ENCODE peak calls at places on chromosomes 16 and 17, in eight cellular contexts. U is A549; X is transverse colon; O is left ventricle myocardium inferior; B is effector memory CD4-positive, alpha-beta T cell; H is neural progenitor cell; Z is uterus; J is tibial artery. Q is an unnamed sample.

GRCh38 chr17:68456529-68457167 is 648 bp downstream of the WIPI1 start:
- DNase-seq in U (peak; percentile 62), X (peak; percentile 82), O (peak; percentile 82), B (no peak), H (peak; percentile 88), Z (peak; percentile 77), J (peak; percentile 94), Q (peak; percentile 89)

GRCh38 chr17:67518881-67519280 is 141.8 kb downstream of the PITPNC1 start:
- DNase-seq in U (no peak), X (no peak), O (no peak), B (no peak), H (no peak), Z (no peak), J (no peak), Q (no peak)

GRCh38 chr17:21345236-21345635 is 30.9 kb upstream of the KCNJ12 start:
- DNase-seq in U (no peak), X (no peak), O (no peak), B (no peak), H (no peak), Z (no peak), J (peak; percentile 62), Q (no peak)

GRCh38 chr17:70190959-70191805 is 21.9 kb downstream of the KCNJ2 start:
- DNase-seq in U (no peak), X (no peak), O (no peak), B (no peak), H (no peak), Z (no peak), J (no peak), Q (no peak)

GRCh38 chr16:76668207-76668725 is 391.1 kb downstream of the CNTNAP4 start:
- DNase-seq in U (no peak), X (no peak), O (no peak), B (no peak), H (peak; percentile 61), Z (no peak), J (no peak), Q (no peak)

GRCh38 chr17:28253663-28254062 is 65.3 kb upstream of the TMEM97 start:
- DNase-seq in U (no peak), X (no peak), O (no peak), B (no peak), H (no peak), Z (no peak), J (no peak), Q (no peak)

GRCh38 chr16:1645914-1646525 is 32.1 kb upstream of the JPT2 start:
- DNase-seq in U (peak; percentile 87), X (no peak), O (no peak), B (no peak), H (no peak), Z (no peak), J (no peak), Q (no peak)

GRCh38 chr17:83153681-83154310 is 74.4 kb downstream of the METRNL start:
- DNase-seq in U (no peak), X (no peak), O (no peak), B (no peak), H (no peak), Z (no peak), J (peak; percentile 69), Q (no peak)

GRCh38 chr16:12868169-12868568 is 33.2 kb upstream of the SHISA9 start:
- DNase-seq in U (no peak), X (no peak), O (no peak), B (no peak), H (no peak), Z (no peak), J (no peak), Q (no peak)

GRCh38 chr16:30927789-30928378 is 4.5 kb downstream of the FBXL19 start:
- DNase-seq in U (peak; percentile 47), X (peak; percentile 41), O (no peak), B (no peak), H (peak; percentile 81), Z (peak; percentile 58), J (no peak), Q (peak; percentile 47)

GRCh38 chr17:57406131-57406980 is 150.0 kb downstream of the MSI2 start:
- DNase-seq in U (no peak), X (no peak), O (no peak), B (no peak), H (peak; percentile 97), Z (no peak), J (no peak), Q (peak; percentile 76)

GRCh38 chr17:18219016-18219415 is 6.4 kb upstream of the LLGL1 start:
- DNase-seq in U (no peak), X (no peak), O (peak; percentile 49), B (no peak), H (no peak), Z (no peak), J (no peak), Q (peak; percentile 44)

GRCh38 chr17:80790021-80790765 is 201.4 kb upstream of the CHMP6 start:
- DNase-seq in U (no peak), X (no peak), O (no peak), B (no peak), H (no peak), Z (no peak), J (no peak), Q (no peak)

GRCh38 chr17:3761061-3761917 is 37.6 kb downstream of the HASPIN start:
- DNase-seq in U (no peak), X (no peak), O (no peak), B (no peak), H (no peak), Z (no peak), J (no peak), Q (no peak)

GRCh38 chr17:10151667-10152496 is 46.5 kb downstream of the GAS7 start:
- DNase-seq in U (no peak), X (peak; percentile 26), O (no peak), B (no peak), H (no peak), Z (no peak), J (peak; percentile 73), Q (no peak)

GRCh38 chr16:48353565-48354163 is 31.5 kb downstream of the SIAH1 start:
- DNase-seq in U (peak; percentile 81), X (peak; percentile 66), O (no peak), B (peak; percentile 42), H (peak; percentile 79), Z (peak; percentile 50), J (peak; percentile 78), Q (peak; percentile 50)

GRCh38 chr17:61247438-61247837 is 152.2 kb upstream of the TBX2 start:
- DNase-seq in U (no peak), X (no peak), O (no peak), B (no peak), H (no peak), Z (no peak), J (no peak), Q (no peak)
- H3K27ac ChIP-seq in U (no peak overlapping the region), X (no peak overlapping the region), O (peak overlapping the region; percentile 76), B (no peak overlapping the region), H (no peak overlapping the region), Z (no peak overlapping the region), J (peak overlapping the region; percentile 78), Q (peak overlapping the region; percentile 88)

GRCh38 chr17:8120520-8121443 is 2.5 kb upstream of the ALOXE3 start:
- DNase-seq in U (peak; percentile 78), X (peak; percentile 67), O (no peak), B (peak; percentile 44), H (peak; percentile 87), Z (peak; percentile 58), J (no peak), Q (peak; percentile 63)

GRCh38 chr17:8117980-8118768 is at the start of gene ALOXE3:
- DNase-seq in U (peak; percentile 86), X (peak; percentile 55), O (no peak), B (no peak), H (peak; percentile 59), Z (peak; percentile 71), J (no peak), Q (peak; percentile 43)

GRCh38 chr17:8121531-8122390 is 2.1 kb downstream of the HES7 start:
- DNase-seq in U (peak; percentile 78), X (peak; percentile 67), O (no peak), B (no peak), H (peak; percentile 96), Z (peak; percentile 62), J (no peak), Q (peak; percentile 59)

GRCh38 chr17:8118769-8119574 is 658 bp upstream of the ALOXE3 start:
- DNase-seq in U (peak; percentile 90), X (peak; percentile 91), O (peak; percentile 91), B (peak; percentile 73), H (peak; percentile 92), Z (peak; percentile 90), J (peak; percentile 92), Q (peak; percentile 87)

DNA sequence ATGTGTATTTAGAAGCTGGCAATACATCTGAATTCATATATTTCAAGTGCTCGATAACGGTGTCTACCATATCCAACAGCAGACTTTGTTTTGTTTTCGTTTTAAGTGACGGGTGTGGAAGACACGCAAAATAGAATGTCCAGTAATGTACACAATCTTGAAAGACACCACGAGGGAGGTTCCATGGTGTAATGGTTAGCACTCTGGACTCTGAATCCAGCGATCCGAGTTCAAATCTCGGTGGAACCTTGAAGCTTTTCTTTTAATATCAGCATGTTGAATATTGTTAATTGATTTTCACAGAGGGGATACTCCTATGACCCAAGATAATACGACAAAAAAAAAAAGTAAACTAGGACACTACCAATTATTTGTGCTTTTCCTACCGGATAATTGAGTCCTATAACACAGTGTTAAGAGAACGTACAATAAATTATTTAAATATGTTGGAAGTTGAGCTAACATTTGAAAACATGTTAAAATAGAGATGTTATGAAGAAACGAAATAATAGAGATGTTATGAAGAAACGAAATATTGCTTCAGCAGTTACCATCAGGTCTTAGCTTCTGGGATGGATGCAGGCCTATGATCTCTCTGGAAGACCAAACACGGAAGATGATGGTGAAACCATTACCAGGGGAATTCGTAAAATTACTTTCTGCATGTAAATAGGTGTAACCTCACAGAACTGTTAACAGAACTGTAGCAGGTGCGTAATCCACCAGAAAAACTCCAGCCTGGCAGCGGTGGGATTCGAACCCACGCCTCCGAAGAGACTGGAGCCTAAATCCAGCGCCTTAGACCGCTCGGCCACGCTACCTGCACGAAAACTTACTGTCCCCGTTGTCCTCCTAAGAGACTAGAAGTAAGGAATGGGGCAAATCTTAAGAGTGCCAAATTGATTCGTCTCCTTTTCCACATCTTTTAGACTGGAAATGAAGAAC is 1.5 kb upstream of the ALOXE3 start:
- DNase-seq in U (peak; percentile 89), X (peak; percentile 84), O (peak; percentile 75), B (peak; percentile 55), H (peak; percentile 92), Z (peak; percentile 82), J (peak; percentile 86), Q (peak; percentile 74)
- H3K4me1 ChIP-seq in U (peaks cover 21% of the 10 kb centered on the region), X (peaks cover 77% of the 10 kb centered on the region), O (peaks cover 68% of the 10 kb centered on the region), B (peaks cover 53% of the 10 kb centered on the region), H (peaks cover 6% of the 10 kb centered on the region), Z (no peaks in the 10 kb centered on the region), J (peaks cover 68% of the 10 kb centered on the region), Q (peaks cover 52% of the 10 kb centered on the region)

DNA sequence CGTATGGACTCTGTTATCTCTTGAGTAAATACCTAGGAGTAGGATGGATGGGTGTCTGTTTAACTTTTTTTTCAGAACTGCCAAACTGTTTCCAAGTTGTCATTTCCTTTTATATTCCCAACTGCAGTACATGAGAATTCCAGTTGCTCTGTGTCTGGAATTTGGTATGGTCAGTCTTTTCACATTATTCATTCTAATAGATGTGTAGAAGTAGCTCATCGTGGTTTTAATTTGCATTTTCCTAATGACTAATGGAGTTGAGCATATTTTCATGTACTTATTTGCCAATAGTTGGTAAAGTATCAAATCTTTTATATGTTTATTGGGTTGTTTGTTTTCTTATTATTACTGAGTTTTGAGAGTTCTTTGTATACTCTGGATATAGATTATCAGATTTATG is 27.0 kb downstream of the MRTFB start:
- DNase-seq in U (no peak), X (no peak), O (no peak), B (no peak), H (no peak), Z (no peak), J (no peak), Q (no peak)
- H3K27ac ChIP-seq in U (no peak overlapping the region), X (peak overlapping the region; percentile 63), O (peak overlapping the region; percentile 13), B (no peak overlapping the region), H (no peak overlapping the region), Z (no peak overlapping the region), J (no peak overlapping the region), Q (peak overlapping the region; percentile 63)

GRCh38 chr17:39772987-39773664 is 35.4 kb downstream of the GRB7 start:
- DNase-seq in U (no peak), X (no peak), O (no peak), B (no peak), H (no peak), Z (no peak), J (no peak), Q (no peak)
- H3K4me1 ChIP-seq in U (no peaks in the 10 kb centered on the region), X (no peaks in the 10 kb centered on the region), O (no peaks in the 10 kb centered on the region), B (peaks cover 63% of the 10 kb centered on the region), H (no peaks in the 10 kb centered on the region), Z (no peaks in the 10 kb centered on the region), J (no peaks in the 10 kb centered on the region), Q (no peaks in the 10 kb centered on the region)